ENCODE peak calls at places on chromosomes 11 and 22, in ten cellular contexts. V is H1, C is A549, S is sigmoid colon, J is transverse colon, T is HepG2, Y is K562, B is tibial nerve, M is stomach, R is upper lobe of left lung. I is an unnamed sample.

GRCh38 chr11:128424867-128425285 is 162.5 kb downstream of the ETS1 start:
- DNase-seq in R (peak; percentile 63), S (no peak), Y (no peak), B (no peak), V (no peak), J (peak; percentile 86), T (peak; percentile 84), M (peak; percentile 35), C (no peak), I (peak; percentile 56)

GRCh38 chr11:94780432-94780831 is 12.3 kb downstream of the AMOTL1 start:
- DNase-seq in V (no peak), S (no peak), B (no peak), R (no peak), Y (no peak), T (no peak), M (no peak), C (no peak), J (no peak), I (no peak)

GRCh38 chr11:35148163-35148562 is 9.2 kb downstream of the CD44 start:
- DNase-seq in J (no peak), Y (no peak), M (no peak), R (no peak), V (no peak), S (no peak), B (no peak), C (no peak), T (no peak), I (no peak)

GRCh38 chr11:3658252-3658651 is 12.9 kb downstream of the CHRNA10 start:
- DNase-seq in M (no peak), C (no peak), Y (no peak), J (no peak), R (no peak), V (no peak), T (no peak), B (no peak), S (no peak), I (no peak)

GRCh38 chr22:41966607-41967240 is 2.5 kb upstream of the SEPTIN3 start:
- DNase-seq in J (peak; percentile 41), R (no peak), Y (peak; percentile 31), C (peak; percentile 15), V (no peak), B (no peak), M (peak; percentile 38), S (no peak), T (peak; percentile 52), I (no peak)

GRCh38 chr22:20429254-20430100 is 8.1 kb downstream of the SCARF2 start:
- DNase-seq in C (no peak), R (peak; percentile 95), V (no peak), M (peak; percentile 83), B (no peak), J (peak; percentile 84), S (peak; percentile 67), T (no peak), Y (peak; percentile 100), I (no peak)

GRCh38 chr11:64649304-64649703 is 58.3 kb downstream of the SLC22A12 start:
- DNase-seq in V (no peak), S (no peak), R (no peak), T (peak; percentile 30), J (no peak), C (peak; percentile 48), Y (peak; percentile 31), B (no peak), M (no peak), I (peak; percentile 42)

GRCh38 chr11:36361901-36362391 is 65.9 kb downstream of the PRR5L start:
- DNase-seq in T (no peak), R (no peak), M (no peak), S (no peak), V (peak; percentile 54), B (no peak), J (no peak), Y (no peak), C (no peak), I (peak; percentile 32)

GRCh38 chr11:110445428-110445827 is 15.7 kb downstream of the FDX1 start:
- DNase-seq in T (no peak), M (no peak), V (no peak), S (no peak), J (no peak), C (no peak), R (no peak), Y (no peak), B (no peak), I (no peak)

GRCh38 chr11:131504199-131504949 is 134.0 kb downstream of the NTM start:
- DNase-seq in V (peak; percentile 46), T (no peak), Y (peak; percentile 16), M (peak; percentile 40), B (no peak), S (no peak), J (no peak), R (no peak), C (peak; percentile 4), I (no peak)

GRCh38 chr11:65625628-65626342 is 10.2 kb downstream of the PCNX3 start:
- DNase-seq in J (peak; percentile 70), Y (peak; percentile 32), S (no peak), C (peak; percentile 69), V (no peak), M (peak; percentile 76), R (peak; percentile 84), T (no peak), B (no peak), I (peak; percentile 66)

GRCh38 chr22:39592104-39593060 is 21.8 kb downstream of the CACNA1I start:
- DNase-seq in V (no peak), Y (no peak), C (peak; percentile 48), T (no peak), B (no peak), J (no peak), S (peak; percentile 75), R (no peak), M (peak; percentile 40), I (peak; percentile 75)

GRCh38 chr22:32097018-32097417 is 54.0 kb downstream of the SLC5A1 start:
- DNase-seq in S (no peak), B (no peak), M (no peak), T (no peak), C (no peak), J (no peak), R (no peak), V (no peak), Y (no peak), I (no peak)

GRCh38 chr11:60803273-60803936 is 18.3 kb downstream of the MS4A10 start:
- DNase-seq in R (no peak), C (no peak), S (no peak), M (no peak), B (no peak), T (no peak), J (no peak), Y (no peak), V (no peak), I (no peak)

GRCh38 chr22:46463435-46464227 is 73.8 kb downstream of the CELSR1 start:
- DNase-seq in T (no peak), C (no peak), Y (no peak), M (no peak), B (no peak), R (peak; percentile 83), J (no peak), S (no peak), V (no peak), I (no peak)

GRCh38 chr11:67732045-67732787 is 57.8 kb upstream of the ALDH3B2 start:
- DNase-seq in J (no peak), V (no peak), B (no peak), S (no peak), Y (peak; percentile 37), R (peak; percentile 85), T (no peak), C (peak; percentile 63), M (no peak), I (no peak)

GRCh38 chr11:28657378-28658030 is 549.3 kb downstream of the METTL15 start:
- DNase-seq in R (no peak), B (no peak), S (no peak), J (no peak), Y (no peak), C (no peak), V (no peak), T (no peak), M (no peak), I (no peak)

GRCh38 chr11:2718817-2719438 is 19.1 kb upstream of the KCNQ1OT1 start:
- DNase-seq in B (no peak), M (no peak), J (no peak), C (no peak), R (no peak), T (no peak), S (no peak), Y (no peak), V (no peak), I (no peak)

GRCh38 chr11:19076744-19077589 is 16.4 kb upstream of the MRGPRX2 start:
- DNase-seq in S (no peak), V (no peak), R (no peak), M (peak; percentile 70), C (peak; percentile 44), B (no peak), J (peak; percentile 68), T (peak; percentile 32), Y (peak; percentile 74), I (peak; percentile 29)

GRCh38 chr11:10659339-10660216 is 34.0 kb downstream of the IRAG1 start:
- DNase-seq in T (peak; percentile 91), B (no peak), Y (peak; percentile 77), J (peak; percentile 37), R (no peak), S (peak; percentile 88), C (peak; percentile 55), V (no peak), M (no peak), I (peak; percentile 65)

GRCh38 chr11:76169473-76169881 is 36.8 kb downstream of the WNT11 start:
- DNase-seq in R (no peak), J (no peak), T (no peak), Y (no peak), C (no peak), S (no peak), V (no peak), M (no peak), B (no peak), I (no peak)

GRCh38 chr11:117669062-117669461 is 128.0 kb downstream of the DSCAML1 start:
- DNase-seq in Y (no peak), S (no peak), M (no peak), R (peak; percentile 46), V (no peak), C (no peak), T (no peak), B (no peak), J (no peak), I (no peak)
- TF ChIP-seq EP300 in Y (no peak), S (no peak), M (no peak), R (no peak), V (no peak), C (no peak), T (no peak), B (no peak), J (no peak), I (no peak)

GRCh38 chr11:57277845-57278720 is 41.0 kb upstream of the APLNR start:
- DNase-seq in J (peak; percentile 75), Y (peak; percentile 75), M (peak; percentile 70), R (no peak), S (peak; percentile 83), T (peak; percentile 24), C (peak; percentile 81), V (peak; percentile 43), B (peak; percentile 59), I (peak; percentile 74)
- TF ChIP-seq EP300 in J (no peak), Y (peak; percentile 3), M (no peak), R (no peak), S (no peak), T (no peak), C (no peak), V (no peak), B (no peak), I (no peak)

GRCh38 chr11:101082813-101083212 is 46.8 kb downstream of the PGR start:
- DNase-seq in C (no peak), V (peak; percentile 7), J (no peak), B (no peak), M (no peak), T (no peak), S (no peak), Y (no peak), R (no peak), I (no peak)
- TF ChIP-seq EP300 in C (no peak), V (no peak), J (no peak), B (no peak), M (no peak), T (no peak), S (no peak), Y (no peak), R (no peak), I (no peak)

GRCh38 chr11:7088921-7089320 is at the start of gene RBMXL2:
- DNase-seq in J (no peak), V (no peak), Y (no peak), S (no peak), C (no peak), M (no peak), B (no peak), T (no peak), R (peak; percentile 81), I (no peak)
- TF ChIP-seq EP300 in J (no peak), V (no peak), Y (no peak), S (no peak), C (no peak), M (no peak), B (no peak), T (no peak), R (no peak), I (no peak)